ENCODE peak calls at places on chromosomes 2 and 18, in ten cellular contexts. Y, N, K, S, V, T, Z, F, A and M are unnamed samples.

GRCh38 chr18:79416022-79416676 is 20.4 kb downstream of the NFATC1 start:
- DNase-seq in Y (no peak), N (no peak), K (no peak), S (no peak), V (no peak), T (no peak), Z (no peak), F (no peak), A (no peak), M (no peak)

GRCh38 chr2:39403311-39403710 is 33.8 kb downstream of the MAP4K3 start:
- DNase-seq in Y (no peak), N (no peak), K (no peak), S (no peak), V (no peak), T (no peak), Z (peak), F (no peak), A (no peak), M (no peak)

GRCh38 chr2:240503848-240504247 is 53.9 kb downstream of the ANKMY1 start:
- DNase-seq in Y (no peak), N (no peak), K (no peak), S (peak), V (no peak), T (no peak), Z (no peak), F (no peak), A (no peak), M (no peak)

GRCh38 chr2:75680402-75680801 is 30.3 kb downstream of the GCFC2 start:
- DNase-seq in Y (no peak), N (no peak), K (no peak), S (no peak), V (no peak), T (no peak), Z (no peak), F (no peak), A (no peak), M (no peak)

GRCh38 chr2:143607446-143608110 is 478.4 kb downstream of the ARHGAP15 start:
- DNase-seq in Y (no peak), N (peak), K (no peak), S (no peak), V (peak), T (no peak), Z (no peak), F (no peak), A (no peak), M (peak)

GRCh38 chr2:99858951-99859596 is 283.3 kb downstream of the AFF3 start:
- DNase-seq in Y (no peak), N (no peak), K (peak), S (no peak), V (no peak), T (peak), Z (no peak), F (no peak), A (no peak), M (no peak)

GRCh38 chr2:67854798-67855197 is 208.0 kb downstream of the C1D start:
- DNase-seq in Y (no peak), N (no peak), K (no peak), S (no peak), V (no peak), T (no peak), Z (no peak), F (no peak), A (no peak), M (no peak)

GRCh38 chr18:8654482-8655451 is 45.5 kb downstream of the RAB12 start:
- DNase-seq in Y (no peak), N (no peak), K (peak), S (no peak), V (peak), T (no peak), Z (peak), F (peak), A (no peak), M (no peak)

GRCh38 chr18:38464024-38464423 is 898.4 kb upstream of the CELF4 start:
- DNase-seq in Y (no peak), N (no peak), K (no peak), S (no peak), V (no peak), T (no peak), Z (no peak), F (no peak), A (no peak), M (no peak)

GRCh38 chr2:241878007-241878970 is 8.8 kb downstream of the RTP5 start:
- DNase-seq in Y (peak), N (peak), K (peak), S (peak), V (peak), T (peak), Z (peak), F (peak), A (peak), M (peak)

GRCh38 chr2:38274286-38275276 is 102.5 kb downstream of the ATL2 start:
- DNase-seq in Y (no peak), N (peak), K (peak), S (no peak), V (peak), T (no peak), Z (peak), F (no peak), A (no peak), M (peak)

GRCh38 chr2:189673661-189674373 is 653 bp upstream of the ANKAR start:
- DNase-seq in Y (no peak), N (no peak), K (no peak), S (no peak), V (no peak), T (peak), Z (no peak), F (no peak), A (no peak), M (no peak)